ENCODE peak calls at places on chromosomes 13 and 19, in nine cellular contexts. R, V, G, O, P, U, A, L and Y are unnamed samples.

GRCh38 chr13:48983331-48983730 is 7.6 kb downstream of the FNDC3A start:
- DNase-seq in G (no peak), L (no peak), R (no peak), U (no peak), V (no peak), P (no peak), O (no peak), A (no peak), Y (no peak)

GRCh38 chr19:52992109-52993004 is 21.4 kb upstream of the ERVV-1 start:
- DNase-seq in V (peak; percentile 26), U (no peak), G (no peak), P (peak; percentile 34), R (peak; percentile 72), O (peak; percentile 54), A (no peak), L (no peak), Y (no peak)

GRCh38 chr13:39781381-39781780 is 125.9 kb downstream of the COG6 start:
- DNase-seq in L (no peak), P (no peak), U (no peak), R (no peak), G (no peak), O (no peak), A (no peak), V (no peak), Y (no peak)

GRCh38 chr13:67230243-67230773 is at the start of gene PCDH9:
- DNase-seq in O (peak; percentile 96), V (peak; percentile 94), L (peak; percentile 94), P (peak; percentile 91), R (peak; percentile 99), G (peak; percentile 97), A (peak; percentile 98), U (peak; percentile 95), Y (peak; percentile 96)

GRCh38 chr13:94610475-94610874 is 8.8 kb downstream of the GPR180 start:
- DNase-seq in O (no peak), R (no peak), U (no peak), A (no peak), V (no peak), L (no peak), G (no peak), P (no peak), Y (no peak)

GRCh38 chr13:99878921-99879610 is 92.5 kb downstream of the ZIC5 start:
- DNase-seq in G (no peak), R (peak; percentile 20), V (no peak), O (no peak), L (no peak), U (no peak), P (no peak), A (no peak), Y (no peak)

GRCh38 chr13:29722415-29722814 is 126.9 kb upstream of the SLC7A1 start:
- DNase-seq in L (no peak), O (no peak), V (no peak), A (no peak), P (no peak), R (peak; percentile 48), G (no peak), U (no peak), Y (no peak)

GRCh38 chr19:20162821-20163220 is 4.2 kb upstream of the ZNF486 start:
- DNase-seq in L (no peak), A (no peak), P (no peak), U (no peak), R (no peak), G (no peak), O (no peak), V (no peak), Y (no peak)

GRCh38 chr19:51098366-51099069 is 9.7 kb downstream of the CTU1 start:
- DNase-seq in L (no peak), A (peak; percentile 33), V (no peak), R (no peak), P (no peak), U (no peak), G (no peak), O (peak; percentile 65), Y (no peak)

GRCh38 chr19:41297628-41298326 is 12.2 kb upstream of the CCDC97 start:
- DNase-seq in G (no peak), A (no peak), U (no peak), O (no peak), V (no peak), R (no peak), P (no peak), L (no peak), Y (no peak)

DNA sequence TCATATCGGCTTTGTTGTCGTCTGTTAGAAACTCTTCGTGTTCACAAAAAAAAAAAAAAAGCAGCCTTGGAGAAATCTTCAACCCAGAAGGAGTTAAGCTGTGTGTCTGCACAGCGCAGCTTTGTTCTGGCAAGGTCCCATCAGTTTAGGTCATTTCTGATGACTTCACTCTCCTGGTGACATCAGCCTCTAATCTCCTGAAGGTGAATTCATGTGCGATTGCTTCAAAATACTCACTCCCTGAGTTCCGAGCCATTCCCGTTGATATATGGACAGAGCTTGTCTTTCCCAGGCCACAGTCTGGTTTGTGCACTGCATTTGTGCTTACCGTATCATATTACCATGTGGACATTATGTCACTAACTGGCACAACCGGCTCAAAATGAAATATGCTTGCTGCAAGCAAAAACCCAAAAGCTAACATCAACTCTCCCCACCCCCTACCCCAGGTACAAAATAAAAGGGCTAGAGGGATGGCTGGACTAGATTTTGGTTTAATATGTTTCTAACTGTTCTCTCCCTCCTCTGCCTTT is 342.4 kb downstream of the KCNRG start:
- DNase-seq in A (peak; percentile 82), V (no peak), G (peak; percentile 93), U (no peak), O (no peak), L (no peak), R (no peak), P (peak; percentile 76), Y (no peak)
- H3K27ac ChIP-seq in A (no peak overlapping the region), V (peak overlapping the region; percentile 69), G (no peak overlapping the region), U (no peak overlapping the region), O (peak overlapping the region; percentile 71), L (peak overlapping the region; percentile 77), R (no peak overlapping the region), P (peak overlapping the region; percentile 71), Y (peak overlapping the region; percentile 44)

GRCh38 chr19:4583961-4584669 is 24.6 kb upstream of the SEMA6B start:
- DNase-seq in G (no peak), L (no peak), A (no peak), R (peak; percentile 91), U (peak; percentile 71), V (no peak), P (no peak), O (no peak), Y (no peak)
- H3K27ac ChIP-seq in G (no peak overlapping the region), L (no peak overlapping the region), A (no peak overlapping the region), R (peak overlapping the region; percentile 38), U (no peak overlapping the region), V (no peak overlapping the region), P (no peak overlapping the region), O (no peak overlapping the region), Y (no peak overlapping the region)

GRCh38 chr19:15320118-15320517 is 12.2 kb downstream of the BRD4 start:
- DNase-seq in O (no peak), P (no peak), L (no peak), G (peak; percentile 73), R (no peak), V (no peak), A (peak; percentile 58), U (no peak), Y (no peak)

GRCh38 chr19:15328312-15328711 is 4.0 kb downstream of the BRD4 start:
- DNase-seq in A (no peak), V (no peak), O (no peak), R (no peak), P (no peak), G (no peak), U (no peak), L (no peak), Y (no peak)

GRCh38 chr19:15324791-15325519 is 7.4 kb downstream of the BRD4 start:
- DNase-seq in V (no peak), U (no peak), O (no peak), G (no peak), A (no peak), R (peak; percentile 74), L (no peak), P (no peak), Y (no peak)

GRCh38 chr19:15321739-15322138 is 10.6 kb downstream of the BRD4 start:
- DNase-seq in A (no peak), P (no peak), R (no peak), G (no peak), O (no peak), U (no peak), L (no peak), V (no peak), Y (no peak)

GRCh38 chr19:15323496-15324235 is 8.7 kb downstream of the BRD4 start:
- DNase-seq in R (no peak), A (peak; percentile 72), P (peak; percentile 29), V (no peak), O (peak; percentile 77), L (no peak), U (no peak), G (peak; percentile 53), Y (no peak)
- H3K27ac ChIP-seq in R (no peak overlapping the region), A (peak overlapping the region; percentile 47), P (peak overlapping the region; percentile 68), V (peak overlapping the region; percentile 78), O (peak overlapping the region; percentile 39), L (no peak overlapping the region), U (no peak overlapping the region), G (no peak overlapping the region), Y (peak overlapping the region; percentile 79)

GRCh38 chr13:110644892-110645521 is 29.7 kb downstream of the NAXD start:
- DNase-seq in L (no peak), V (peak; percentile 70), G (peak; percentile 55), U (peak; percentile 65), P (no peak), A (peak; percentile 64), R (peak; percentile 95), O (peak; percentile 81), Y (no peak)

GRCh38 chr13:110646442-110647364 is 31.4 kb downstream of the NAXD start:
- DNase-seq in U (no peak), P (no peak), R (peak; percentile 43), G (no peak), A (no peak), O (no peak), L (no peak), V (no peak), Y (no peak)

GRCh38 chr13:110647365-110647737 is 32.0 kb downstream of the NAXD start:
- DNase-seq in G (no peak), O (no peak), R (peak; percentile 45), P (no peak), L (no peak), U (no peak), A (no peak), V (no peak), Y (no peak)

GRCh38 chr13:110643768-110644421 is 28.6 kb downstream of the NAXD start:
- DNase-seq in V (no peak), P (no peak), R (peak; percentile 38), O (no peak), A (no peak), L (no peak), G (no peak), U (no peak), Y (no peak)

DNA sequence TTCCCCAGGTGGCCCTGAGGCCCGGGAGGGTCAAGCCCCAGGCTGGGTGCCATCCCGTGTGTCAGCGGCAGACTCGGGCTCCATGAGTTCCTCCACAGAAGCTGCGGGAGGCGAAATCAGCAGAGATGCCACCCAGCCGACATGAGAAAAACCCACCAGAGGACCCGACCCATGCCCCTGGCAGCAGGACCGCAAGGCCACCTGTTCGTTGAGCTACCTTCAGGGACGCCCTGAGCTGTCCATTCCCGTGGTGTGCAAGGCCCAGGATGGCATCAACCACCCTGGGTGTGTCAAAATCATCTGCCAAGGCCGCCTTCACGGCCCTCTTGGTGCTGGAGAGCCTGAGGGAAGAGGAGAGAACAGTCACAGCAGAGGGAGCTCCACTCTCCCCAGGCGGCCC is 30.4 kb downstream of the NAXD start:
- DNase-seq in G (no peak), V (no peak), A (no peak), L (no peak), O (no peak), P (no peak), R (peak; percentile 44), U (no peak), Y (no peak)
- H3K27ac ChIP-seq in G (no peak overlapping the region), V (no peak overlapping the region), A (no peak overlapping the region), L (no peak overlapping the region), O (no peak overlapping the region), P (no peak overlapping the region), R (no peak overlapping the region), U (no peak overlapping the region), Y (no peak overlapping the region)